ENCODE peak calls at places on chromosomes 5 and 9, in six cellular contexts. One of them, this sample, is unnamed.

GRCh38 chr5:2563046-2563445 is 188.4 kb downstream of the IRX2 start:
- DNase-seq in H1: no peak
- DNase-seq in GM12878: no peak
- DNase-seq in K562: no peak
- DNase-seq in HepG2: no peak
- DNase-seq in GM12891: no peak
- DNase-seq in this sample: no peak

GRCh38 chr9:86407022-86407421 is 52.8 kb upstream of the TUT7 start:
- DNase-seq in K562: no peak
- DNase-seq in GM12878: no peak
- DNase-seq in HepG2: peak
- DNase-seq in H1: no peak
- DNase-seq in GM12891: no peak
- DNase-seq in this sample: no peak

GRCh38 chr5:107935641-107936040 is 264.9 kb upstream of the EFNA5 start:
- DNase-seq in H1: no peak
- DNase-seq in GM12878: no peak
- DNase-seq in HepG2: no peak
- DNase-seq in K562: no peak
- DNase-seq in GM12891: no peak
- DNase-seq in this sample: no peak

GRCh38 chr5:109483395-109483974 is 73.7 kb upstream of the PJA2 start:
- DNase-seq in K562: no peak
- DNase-seq in GM12891: no peak
- DNase-seq in HepG2: no peak
- DNase-seq in H1: no peak
- DNase-seq in GM12878: no peak
- DNase-seq in this sample: no peak

GRCh38 chr9:84238652-84239051 is 101.9 kb downstream of the SLC28A3 start:
- DNase-seq in HepG2: peak
- DNase-seq in H1: no peak
- DNase-seq in GM12891: no peak
- DNase-seq in K562: peak
- DNase-seq in GM12878: no peak
- DNase-seq in this sample: no peak

GRCh38 chr5:149730620-149731331 is 666 bp downstream of the PPARGC1B start:
- DNase-seq in H1: no peak
- DNase-seq in HepG2: no peak
- DNase-seq in GM12891: peak
- DNase-seq in K562: peak
- DNase-seq in GM12878: no peak
- DNase-seq in this sample: peak

GRCh38 chr9:137951107-137951506 is 73.5 kb downstream of the CACNA1B start:
- DNase-seq in GM12891: no peak
- DNase-seq in K562: no peak
- DNase-seq in GM12878: no peak
- DNase-seq in H1: no peak
- DNase-seq in HepG2: no peak
- DNase-seq in this sample: no peak

GRCh38 chr9:700365-701282 is 140.9 kb upstream of the DMRT1 start:
- DNase-seq in HepG2: no peak
- DNase-seq in GM12891: no peak
- DNase-seq in K562: no peak
- DNase-seq in H1: no peak
- DNase-seq in GM12878: no peak
- DNase-seq in this sample: no peak

GRCh38 chr5:96758621-96759020 is 49.1 kb downstream of the ERAP1 start:
- DNase-seq in HepG2: no peak
- DNase-seq in K562: no peak
- DNase-seq in GM12878: no peak
- DNase-seq in H1: no peak
- DNase-seq in GM12891: no peak
- DNase-seq in this sample: no peak

GRCh38 chr5:102749416-102750021 is 5.6 kb upstream of the PAM start:
- DNase-seq in K562: no peak
- DNase-seq in H1: no peak
- DNase-seq in HepG2: no peak
- DNase-seq in GM12878: no peak
- DNase-seq in GM12891: no peak
- DNase-seq in this sample: no peak

GRCh38 chr5:14436801-14437542 is 144.6 kb upstream of the OTULINL start:
- DNase-seq in HepG2: no peak
- DNase-seq in GM12891: no peak
- DNase-seq in K562: no peak
- DNase-seq in GM12878: no peak
- DNase-seq in H1: no peak
- DNase-seq in this sample: no peak

GRCh38 chr9:316382-316965 is 101.8 kb downstream of the DOCK8 start:
- DNase-seq in H1: no peak
- DNase-seq in GM12878: no peak
- DNase-seq in K562: no peak
- DNase-seq in HepG2: no peak
- DNase-seq in GM12891: no peak
- DNase-seq in this sample: no peak

GRCh38 chr5:55191165-55191564 is 18.2 kb upstream of the CDC20B start:
- DNase-seq in GM12878: no peak
- DNase-seq in HepG2: no peak
- DNase-seq in K562: no peak
- DNase-seq in GM12891: no peak
- DNase-seq in H1: no peak
- DNase-seq in this sample: no peak

GRCh38 chr5:39759696-39760095 is 334.9 kb upstream of the DAB2 start:
- DNase-seq in H1: no peak
- DNase-seq in HepG2: no peak
- DNase-seq in GM12878: no peak
- DNase-seq in GM12891: no peak
- DNase-seq in K562: no peak
- DNase-seq in this sample: no peak

GRCh38 chr9:106643211-106643930 is 219.6 kb upstream of the ZNF462 start:
- DNase-seq in H1: no peak
- DNase-seq in GM12878: no peak
- DNase-seq in HepG2: no peak
- DNase-seq in K562: no peak
- DNase-seq in GM12891: no peak
- DNase-seq in this sample: no peak

GRCh38 chr9:116497081-116497480 is 190.0 kb upstream of the TRIM32 start:
- DNase-seq in GM12878: no peak
- DNase-seq in H1: no peak
- DNase-seq in HepG2: no peak
- DNase-seq in K562: no peak
- DNase-seq in GM12891: no peak
- DNase-seq in this sample: no peak

GRCh38 chr9:127505396-127506116 is 54.2 kb downstream of the LRSAM1 start:
- DNase-seq in GM12891: peak
- DNase-seq in HepG2: peak
- DNase-seq in K562: peak
- DNase-seq in GM12878: no peak
- DNase-seq in H1: no peak
- DNase-seq in this sample: peak

GRCh38 chr9:109010676-109011655 is 2.3 kb downstream of the CTNNAL1 start:
- DNase-seq in K562: peak
- DNase-seq in GM12878: no peak
- DNase-seq in GM12891: no peak
- DNase-seq in HepG2: peak
- DNase-seq in H1: no peak
- DNase-seq in this sample: peak

GRCh38 chr9:91789941-91790340 is 160.1 kb downstream of the ROR2 start:
- DNase-seq in GM12878: no peak
- DNase-seq in H1: no peak
- DNase-seq in GM12891: no peak
- DNase-seq in K562: no peak
- DNase-seq in HepG2: no peak
- DNase-seq in this sample: no peak

GRCh38 chr5:65292196-65292595 is 189.5 kb downstream of the ADAMTS6 start:
- DNase-seq in GM12891: no peak
- DNase-seq in HepG2: no peak
- DNase-seq in GM12878: no peak
- DNase-seq in K562: no peak
- DNase-seq in H1: no peak
- DNase-seq in this sample: no peak

GRCh38 chr5:7881091-7881490 is 12.1 kb downstream of the MTRR start:
- DNase-seq in GM12891: no peak
- DNase-seq in HepG2: no peak
- DNase-seq in H1: no peak
- DNase-seq in GM12878: no peak
- DNase-seq in K562: no peak
- DNase-seq in this sample: no peak

GRCh38 chr9:114696814-114697544 is 15.0 kb upstream of the TEX48 start:
- DNase-seq in HepG2: no peak
- DNase-seq in H1: no peak
- DNase-seq in GM12891: peak
- DNase-seq in GM12878: peak
- DNase-seq in K562: no peak
- DNase-seq in this sample: peak

GRCh38 chr5:135140805-135141204 is 106.8 kb upstream of the PITX1 start:
- DNase-seq in GM12891: no peak
- DNase-seq in GM12878: no peak
- DNase-seq in K562: no peak
- DNase-seq in H1: no peak
- DNase-seq in HepG2: no peak
- DNase-seq in this sample: no peak

GRCh38 chr5:5741418-5741817 is 318.9 kb downstream of the ICE1 start:
- DNase-seq in HepG2: no peak
- DNase-seq in GM12891: no peak
- DNase-seq in H1: no peak
- DNase-seq in GM12878: no peak
- DNase-seq in K562: no peak
- DNase-seq in this sample: no peak

GRCh38 chr9:122226142-122226757 is 2.5 kb downstream of the LHX6 start:
- DNase-seq in HepG2: no peak
- DNase-seq in GM12891: no peak
- DNase-seq in H1: no peak
- DNase-seq in GM12878: no peak
- DNase-seq in K562: no peak
- DNase-seq in this sample: no peak

GRCh38 chr5:91925249-91925648 is 542.1 kb upstream of the ARRDC3 start:
- DNase-seq in HepG2: peak
- DNase-seq in GM12891: no peak
- DNase-seq in GM12878: no peak
- DNase-seq in H1: no peak
- DNase-seq in K562: no peak
- DNase-seq in this sample: no peak

GRCh38 chr5:173487296-173487695 is 129.2 kb downstream of the BOD1 start:
- DNase-seq in H1: no peak
- DNase-seq in GM12878: no peak
- DNase-seq in GM12891: no peak
- DNase-seq in K562: no peak
- DNase-seq in HepG2: no peak
- DNase-seq in this sample: no peak
- TF ChIP-seq POLR2AphosphoS5 in H1: no peak
- TF ChIP-seq POLR2AphosphoS5 in GM12878: no peak
- TF ChIP-seq POLR2AphosphoS5 in GM12891: no peak
- TF ChIP-seq POLR2AphosphoS5 in K562: no peak
- TF ChIP-seq POLR2AphosphoS5 in HepG2: no peak
- TF ChIP-seq POLR2AphosphoS5 in this sample: no peak

DNA sequence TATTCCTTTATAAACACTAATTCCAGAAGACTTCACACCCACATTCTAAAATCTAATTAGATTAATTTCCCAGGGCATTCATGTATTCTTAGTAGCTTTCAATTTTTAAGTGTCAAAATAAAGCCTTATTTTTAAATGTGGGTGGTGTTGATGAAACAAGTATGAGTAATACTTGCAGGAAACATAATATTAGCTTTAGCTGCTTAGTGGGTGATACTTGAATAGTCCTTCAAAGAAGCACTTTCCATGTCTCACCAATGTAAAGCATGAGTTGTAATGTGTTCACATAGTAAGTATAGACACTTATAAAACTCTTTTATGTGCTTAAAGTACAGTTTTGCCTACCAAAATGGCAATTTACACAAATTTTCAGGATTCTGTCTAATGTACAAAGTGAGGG is 6.9 kb downstream of the FNBP1 start:
- DNase-seq in GM12891: no peak
- DNase-seq in GM12878: no peak
- DNase-seq in K562: no peak
- DNase-seq in HepG2: no peak
- DNase-seq in H1: no peak
- DNase-seq in this sample: no peak
- TF ChIP-seq TAF1 in GM12891: no peak
- TF ChIP-seq TAF1 in GM12878: peak
- TF ChIP-seq TAF1 in K562: no peak
- TF ChIP-seq TAF1 in HepG2: no peak
- TF ChIP-seq TAF1 in H1: no peak
- TF ChIP-seq TAF1 in this sample: no peak

GRCh38 chr9:130042931-130043653 is at the start of gene FNBP1:
- DNase-seq in GM12891: peak
- DNase-seq in K562: peak
- DNase-seq in HepG2: peak
- DNase-seq in H1: peak
- DNase-seq in GM12878: no peak
- DNase-seq in this sample: peak
- TF ChIP-seq POLR2A in GM12891: peak
- TF ChIP-seq POLR2A in K562: peak
- TF ChIP-seq POLR2A in HepG2: peak
- TF ChIP-seq POLR2A in H1: no peak
- TF ChIP-seq POLR2A in GM12878: peak
- TF ChIP-seq POLR2A in this sample: peak

GRCh38 chr5:159987031-159987674 is 21.8 kb upstream of the TTC1 start:
- DNase-seq in GM12878: peak
- DNase-seq in GM12891: peak
- DNase-seq in HepG2: peak
- DNase-seq in H1: peak
- DNase-seq in K562: peak
- DNase-seq in this sample: peak

GRCh38 chr5:159978358-159978757 is 30.6 kb upstream of the TTC1 start:
- DNase-seq in HepG2: no peak
- DNase-seq in GM12878: no peak
- DNase-seq in K562: no peak
- DNase-seq in GM12891: no peak
- DNase-seq in H1: no peak
- DNase-seq in this sample: no peak

GRCh38 chr5:159976921-159977320 is 32.0 kb upstream of the TTC1 start:
- DNase-seq in HepG2: no peak
- DNase-seq in H1: no peak
- DNase-seq in K562: no peak
- DNase-seq in GM12891: no peak
- DNase-seq in GM12878: no peak
- DNase-seq in this sample: no peak

DNA sequence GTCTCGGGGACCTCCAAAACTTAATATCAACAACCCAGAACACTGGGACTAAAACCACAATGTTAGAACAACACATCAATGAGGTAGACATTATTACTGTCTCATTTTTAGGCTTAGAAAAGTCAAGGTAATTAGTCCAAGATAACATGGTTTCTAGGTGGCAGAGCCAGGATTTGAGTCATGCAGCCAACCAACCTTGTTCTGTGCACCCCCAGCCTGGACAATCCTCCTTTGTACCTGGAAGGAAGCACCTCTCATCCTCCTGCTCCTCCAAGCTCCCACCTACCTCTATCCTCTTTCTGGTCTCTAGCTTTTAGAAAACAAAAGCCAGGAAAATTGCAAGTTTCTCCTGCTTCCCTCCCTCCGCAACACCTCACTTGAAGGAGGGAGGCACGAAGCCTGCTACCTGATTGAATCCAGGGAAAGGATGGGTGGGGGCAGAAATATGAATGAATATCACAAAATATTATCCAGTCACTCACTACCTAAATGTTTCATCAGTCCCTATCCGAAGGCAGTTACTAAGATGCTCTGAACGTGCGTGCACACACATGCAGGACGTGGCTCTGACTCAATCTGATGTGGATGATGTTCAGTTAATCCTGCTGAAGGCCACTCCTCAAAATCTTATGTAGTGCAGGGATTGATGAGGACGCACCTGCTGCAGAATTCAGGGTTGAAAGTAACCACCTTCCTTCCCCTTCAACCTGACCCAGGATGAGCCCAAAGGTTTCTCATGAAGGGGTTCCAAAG is 26.3 kb upstream of the TTC1 start:
- DNase-seq in HepG2: no peak
- DNase-seq in K562: no peak
- DNase-seq in GM12878: no peak
- DNase-seq in H1: no peak
- DNase-seq in GM12891: no peak
- DNase-seq in this sample: no peak
- TF ChIP-seq POLR2AphosphoS5 in HepG2: no peak
- TF ChIP-seq POLR2AphosphoS5 in K562: no peak
- TF ChIP-seq POLR2AphosphoS5 in GM12878: no peak
- TF ChIP-seq POLR2AphosphoS5 in H1: no peak
- TF ChIP-seq POLR2AphosphoS5 in GM12891: no peak
- TF ChIP-seq POLR2AphosphoS5 in this sample: no peak

This sample was measured in GM12892.